ENCODE peak calls at places on chromosomes 3 and 15, in six cellular contexts. E, S, Q, V, F and L are unnamed samples.

GRCh38 chr3:141266797-141267555 is 35.4 kb downstream of the PXYLP1 start:
- DNase-seq in V (no peak), Q (no peak), S (no peak), E (no peak), F (no peak), L (no peak)

GRCh38 chr15:89898628-89899302 is 5.0 kb upstream of the AP3S2 start:
- DNase-seq in S (peak; percentile 81), F (peak; percentile 85), Q (peak; percentile 47), V (no peak), E (peak; percentile 67), L (peak; percentile 77)

GRCh38 chr15:39321977-39322376 is 258.9 kb upstream of the THBS1 start:
- DNase-seq in E (no peak), Q (peak; percentile 24), F (no peak), V (no peak), S (no peak), L (no peak)

GRCh38 chr15:32852771-32853170 is 135.0 kb downstream of the GREM1 start:
- DNase-seq in V (no peak), Q (no peak), S (peak; percentile 89), E (no peak), F (no peak), L (peak; percentile 96)

GRCh38 chr3:77536038-77536775 is 496.3 kb downstream of the ROBO2 start:
- DNase-seq in E (no peak), F (no peak), V (no peak), S (no peak), Q (no peak), L (no peak)

GRCh38 chr15:90114451-90114901 is 12.2 kb upstream of the IDH2 start:
- DNase-seq in Q (no peak), E (no peak), F (no peak), S (peak; percentile 28), V (no peak), L (no peak)

GRCh38 chr3:134371542-134372324 is 2.5 kb downstream of the AMOTL2 start:
- DNase-seq in E (no peak), S (no peak), Q (peak; percentile 53), V (no peak), F (no peak), L (no peak)

GRCh38 chr15:89964555-89964954 is 36.6 kb upstream of the ZNF710 start:
- DNase-seq in E (no peak), F (no peak), Q (no peak), S (no peak), V (no peak), L (no peak)

GRCh38 chr3:71062920-71063767 is 520.4 kb downstream of the FOXP1 start:
- DNase-seq in E (no peak), Q (peak; percentile 65), S (no peak), F (no peak), V (no peak), L (no peak)
- TF ChIP-seq BHLHE40 in E (no peak), Q (no peak), S (no peak), F (no peak), V (no peak), L (no peak)

DNA sequence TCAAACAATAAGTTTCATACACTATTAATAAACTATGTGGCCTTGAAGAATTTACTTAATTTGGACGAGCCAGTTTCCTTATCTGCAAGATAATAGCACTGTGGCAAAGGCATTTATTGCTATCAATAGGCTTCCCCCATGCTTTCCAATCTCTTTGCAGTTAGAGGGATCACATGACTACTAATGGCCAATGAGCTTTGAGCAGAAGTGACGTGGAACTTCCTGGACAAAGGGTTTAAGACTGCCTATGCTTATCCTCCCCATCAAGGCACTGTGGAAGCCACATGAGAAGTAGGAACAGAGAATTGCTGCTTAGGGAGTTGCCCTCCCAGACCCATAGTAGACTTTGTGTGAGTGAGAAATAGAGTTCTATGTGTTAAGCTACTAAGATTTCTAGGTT is 16.7 kb upstream of the ZMAT3 start:
- DNase-seq in S (peak; percentile 35), Q (no peak), V (no peak), E (no peak), F (peak; percentile 62), L (no peak)
- TF ChIP-seq BHLHE40 in S (no peak), Q (no peak), V (no peak), E (no peak), F (no peak), L (no peak)

GRCh38 chr3:151568095-151568685 is 107.3 kb upstream of the IGSF10 start:
- DNase-seq in V (no peak), S (no peak), E (no peak), F (no peak), Q (no peak), L (no peak)
- TF ChIP-seq BHLHE40 in V (no peak), S (no peak), E (no peak), F (no peak), Q (no peak), L (no peak)

DNA sequence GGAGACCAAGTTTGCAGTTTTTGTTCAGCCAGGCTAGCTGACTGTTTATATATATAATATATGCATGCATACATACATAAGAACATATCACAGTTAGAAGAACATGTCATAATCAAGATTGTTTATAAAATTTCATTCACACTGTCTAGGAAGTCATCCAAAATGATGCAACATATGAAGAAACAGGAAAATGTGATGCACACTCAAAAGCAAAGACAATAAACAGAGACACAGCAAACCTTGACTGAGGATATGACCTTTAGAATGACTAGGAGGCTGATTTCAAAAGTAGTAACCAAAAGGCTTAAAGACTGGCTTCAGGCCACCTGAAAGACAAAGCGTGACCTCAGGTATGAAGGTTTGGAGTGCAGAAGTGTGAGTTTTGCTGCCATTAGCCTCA is 166.2 kb upstream of the NDN start:
- DNase-seq in E (no peak), V (no peak), S (no peak), F (no peak), Q (peak; percentile 0), L (no peak)
- TF ChIP-seq BHLHE40 in E (no peak), V (no peak), S (no peak), F (no peak), Q (no peak), L (no peak)

DNA sequence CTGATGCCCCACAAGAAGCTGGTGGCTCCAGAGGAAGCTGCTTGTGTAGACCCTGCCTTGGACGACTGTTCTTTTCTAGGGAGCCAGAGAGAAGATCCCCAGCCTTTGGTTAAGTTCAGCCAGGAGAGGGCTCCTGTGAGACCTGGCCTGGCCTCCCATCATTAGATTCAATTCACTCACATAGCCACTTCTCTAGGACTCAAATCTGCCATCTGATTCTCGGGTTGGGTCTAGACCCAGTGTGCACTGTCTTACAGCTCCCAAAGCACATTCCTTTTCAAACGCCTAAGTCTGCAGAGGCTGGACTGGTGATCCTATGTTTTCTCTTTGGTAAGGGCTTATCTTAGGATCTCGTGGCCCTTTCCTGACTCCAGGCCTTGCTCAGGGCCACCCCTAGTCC is 81.7 kb upstream of the NPHP3 start:
- DNase-seq in S (no peak), E (peak; percentile 24), Q (no peak), F (peak; percentile 12), V (no peak), L (no peak)
- TF ChIP-seq BHLHE40 in S (no peak), E (no peak), Q (no peak), F (no peak), V (no peak), L (no peak)